ENCODE peak calls at places on chromosomes 1 and 21, in six cellular contexts. B is HL-60; W is stomach; G is bronchial epithelial cell; J is psoas muscle; O is activated CD8-positive, alpha-beta T cell treated with anti-CD3 and anti-CD28 coated beads for 36 hours. K is an unnamed sample.
A peak's percentile ranks its signal among the peaks of the same experiment; 100 is the strongest.

GRCh38 chr1:116434849-116435248 is 61.8 kb downstream of the ATP1A1 start:
- DNase-seq in B (no peak), W (no peak), G (no peak), J (no peak), O (no peak), K (no peak)

GRCh38 chr1:3530086-3530930 is 75.8 kb downstream of the ARHGEF16 start:
- DNase-seq in B (no peak), W (peak; percentile 64), G (no peak), J (no peak), O (no peak), K (no peak)

GRCh38 chr1:196462101-196462500 is 146.1 kb downstream of the KCNT2 start:
- DNase-seq in B (no peak), W (no peak), G (peak; percentile 11), J (no peak), O (no peak), K (no peak)

GRCh38 chr1:57307382-57307781 is 116.5 kb downstream of the DAB1 start:
- DNase-seq in B (peak; percentile 16), W (no peak), G (peak; percentile 42), J (no peak), O (peak; percentile 66), K (no peak)

GRCh38 chr1:231636157-231636556 is 9.6 kb downstream of the DISC1 start:
- DNase-seq in B (no peak), W (no peak), G (peak; percentile 60), J (no peak), O (no peak), K (no peak)

GRCh38 chr1:166902279-166902678 is 26.2 kb upstream of the TADA1 start:
- DNase-seq in B (peak; percentile 89), W (no peak), G (peak; percentile 92), J (no peak), O (no peak), K (no peak)

GRCh38 chr1:4071675-4072074 is 171.6 kb upstream of the C1orf174 start:
- DNase-seq in B (no peak), W (no peak), G (no peak), J (no peak), O (no peak), K (no peak)

GRCh38 chr21:27067226-27067625 is 100.3 kb upstream of the ADAMTS5 start:
- DNase-seq in B (no peak), W (no peak), G (no peak), J (no peak), O (no peak), K (no peak)

DNA sequence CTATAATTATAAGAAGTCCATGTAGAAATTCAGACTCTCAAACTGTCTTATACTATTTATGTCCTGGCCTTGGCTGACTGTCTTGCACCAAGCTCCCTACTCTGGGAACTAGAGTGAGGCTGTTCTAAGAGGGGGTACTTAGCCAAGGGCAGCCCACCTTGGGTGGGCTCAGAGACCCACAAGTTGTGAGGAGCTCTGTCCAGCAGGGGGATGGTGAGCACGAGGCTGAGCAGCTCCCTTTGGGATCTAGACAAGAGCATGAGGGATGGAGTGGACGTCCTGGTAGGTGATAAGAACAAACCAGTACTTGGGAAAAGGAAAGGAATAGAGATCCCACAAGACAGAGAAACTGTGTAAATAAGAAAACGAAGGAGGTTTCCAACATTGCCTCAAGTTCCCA is 127.1 kb upstream of the SLC44A3 start:
- DNase-seq in B (no peak), W (no peak), G (no peak), J (no peak), O (no peak), K (no peak)
- TF ChIP-seq CTCF in B (no peak), W (no peak), G (peak; percentile 4), J (no peak), O (no peak), K (no peak)

DNA sequence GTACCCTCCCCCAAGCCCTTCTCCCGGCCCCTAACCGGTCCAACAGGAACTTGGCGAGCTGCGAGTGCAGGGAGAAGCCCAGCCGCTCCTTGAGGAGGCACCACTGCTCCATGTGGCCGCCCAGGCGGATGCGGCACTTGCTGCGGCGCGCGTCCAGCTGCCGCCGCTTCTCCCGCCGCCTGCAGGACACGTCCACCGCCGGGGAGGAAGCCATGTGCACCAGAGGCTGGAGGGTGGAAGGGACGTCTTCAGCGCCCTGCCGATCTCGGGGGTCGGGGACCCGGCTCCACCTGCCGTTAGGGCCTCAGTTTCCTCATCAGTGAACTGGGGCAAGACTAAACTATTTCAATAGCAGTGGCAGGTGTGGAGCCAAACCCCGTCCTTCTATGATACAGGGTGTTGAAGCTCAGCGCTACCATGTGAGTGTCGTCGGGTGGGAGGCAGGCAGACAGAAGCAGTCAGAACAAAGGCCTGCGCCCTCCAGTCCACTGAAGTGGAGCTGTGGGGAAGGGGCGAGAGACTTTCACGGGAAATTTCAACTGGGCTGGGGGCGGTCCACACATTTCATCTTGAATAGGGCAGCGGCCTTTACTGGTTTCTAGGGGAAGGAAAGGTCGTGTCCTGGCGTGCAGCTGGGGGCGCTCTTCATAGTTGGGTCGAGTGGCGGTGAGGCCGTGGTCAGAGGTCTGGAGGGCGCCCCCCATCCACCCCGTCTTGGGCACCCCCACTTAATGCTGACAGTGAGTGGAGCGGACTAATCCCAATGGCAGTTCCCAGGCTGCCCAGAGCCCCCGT is 592 bp downstream of the ZNF692 start:
- DNase-seq in B (no peak), W (peak; percentile 85), G (peak; percentile 60), J (peak; percentile 70), O (peak; percentile 43), K (no peak)
- TF ChIP-seq CTCF in B (peak; percentile 45), W (peak; percentile 23), G (peak; percentile 65), J (peak; percentile 35), O (peak; percentile 64), K (peak; percentile 58)

GRCh38 chr1:184311580-184311979 is 75.2 kb upstream of the C1orf21 start:
- DNase-seq in B (no peak), W (no peak), G (no peak), J (no peak), O (no peak), K (no peak)

GRCh38 chr1:184315254-184315653 is 71.6 kb upstream of the C1orf21 start:
- DNase-seq in B (no peak), W (no peak), G (no peak), J (no peak), O (no peak), K (no peak)

DNA sequence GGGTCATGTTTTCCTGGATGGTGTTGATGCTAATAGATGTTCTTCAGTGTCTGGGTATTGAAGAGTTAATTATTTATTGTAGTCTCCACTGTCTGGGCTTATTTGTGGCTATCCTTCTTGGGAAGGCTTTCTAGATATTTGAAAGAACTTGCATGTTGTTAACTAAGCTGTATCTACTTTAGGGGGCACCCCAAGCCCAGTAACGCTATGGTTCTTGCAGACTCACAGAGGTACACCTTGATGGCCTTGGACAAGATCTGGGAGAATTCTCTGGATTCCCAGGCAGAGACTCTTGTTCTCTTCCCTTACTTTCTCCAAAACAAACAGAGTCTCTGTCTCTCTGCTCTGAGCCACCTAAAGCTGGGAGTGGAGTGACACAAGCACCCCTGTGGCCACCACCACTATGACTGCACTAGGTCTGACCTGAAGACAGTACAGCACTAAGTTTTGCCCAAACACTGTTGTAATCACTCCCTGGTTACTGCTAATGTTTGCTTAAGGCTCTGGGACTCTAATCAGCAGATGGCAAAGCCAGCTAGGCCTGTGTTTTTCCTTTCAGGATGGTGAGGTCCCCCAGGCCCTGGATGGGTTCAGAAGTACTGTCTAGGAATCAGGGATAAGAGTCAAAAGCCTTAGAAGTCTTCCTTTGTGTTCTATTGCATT is 76.5 kb upstream of the C1orf21 start:
- DNase-seq in B (no peak), W (no peak), G (no peak), J (no peak), O (peak; percentile 11), K (no peak)
- TF ChIP-seq CTCF in B (no peak), W (no peak), G (no peak), J (peak; percentile 19), O (no peak), K (no peak)

GRCh38 chr1:234065794-234066447 is 161.4 kb downstream of the SLC35F3 start:
- DNase-seq in B (peak; percentile 43), W (peak; percentile 86), G (peak; percentile 50), J (peak; percentile 50), O (peak; percentile 86), K (peak; percentile 44)

GRCh38 chr1:234067584-234067983 is 163.1 kb downstream of the SLC35F3 start:
- DNase-seq in B (no peak), W (no peak), G (no peak), J (no peak), O (no peak), K (no peak)

GRCh38 chr1:234072793-234073192 is 168.3 kb downstream of the SLC35F3 start:
- DNase-seq in B (no peak), W (no peak), G (no peak), J (no peak), O (no peak), K (no peak)

DNA sequence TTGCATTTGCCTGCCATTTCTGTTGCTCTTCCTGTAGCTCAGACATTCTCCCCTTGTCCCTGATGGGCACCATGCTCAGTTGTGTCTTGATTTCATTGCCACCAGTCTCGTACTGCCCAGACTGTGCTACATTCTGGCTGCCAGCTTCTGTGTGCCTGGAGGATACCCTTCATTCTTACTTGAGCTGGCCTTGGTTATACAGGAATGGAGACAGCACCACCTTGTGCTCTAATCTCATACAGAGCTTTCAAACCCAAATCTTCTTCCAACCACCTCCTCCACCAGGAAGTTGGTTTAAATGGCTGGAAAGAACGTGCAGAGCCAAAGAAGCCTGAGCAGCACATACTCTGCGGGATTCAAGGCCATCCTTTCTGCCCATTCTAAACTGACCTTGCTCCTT is 165.3 kb downstream of the SLC35F3 start:
- DNase-seq in B (no peak), W (no peak), G (peak; percentile 17), J (no peak), O (no peak), K (no peak)
- TF ChIP-seq CTCF in B (no peak), W (no peak), G (peak; percentile 13), J (no peak), O (no peak), K (peak; percentile 38)

GRCh38 chr21:33760641-33761103 is 118.4 kb downstream of the ITSN1 start:
- DNase-seq in B (no peak), W (no peak), G (no peak), J (no peak), O (no peak), K (no peak)
- TF ChIP-seq CTCF in B (no peak), W (no peak), G (no peak), J (no peak), O (no peak), K (no peak)

DNA sequence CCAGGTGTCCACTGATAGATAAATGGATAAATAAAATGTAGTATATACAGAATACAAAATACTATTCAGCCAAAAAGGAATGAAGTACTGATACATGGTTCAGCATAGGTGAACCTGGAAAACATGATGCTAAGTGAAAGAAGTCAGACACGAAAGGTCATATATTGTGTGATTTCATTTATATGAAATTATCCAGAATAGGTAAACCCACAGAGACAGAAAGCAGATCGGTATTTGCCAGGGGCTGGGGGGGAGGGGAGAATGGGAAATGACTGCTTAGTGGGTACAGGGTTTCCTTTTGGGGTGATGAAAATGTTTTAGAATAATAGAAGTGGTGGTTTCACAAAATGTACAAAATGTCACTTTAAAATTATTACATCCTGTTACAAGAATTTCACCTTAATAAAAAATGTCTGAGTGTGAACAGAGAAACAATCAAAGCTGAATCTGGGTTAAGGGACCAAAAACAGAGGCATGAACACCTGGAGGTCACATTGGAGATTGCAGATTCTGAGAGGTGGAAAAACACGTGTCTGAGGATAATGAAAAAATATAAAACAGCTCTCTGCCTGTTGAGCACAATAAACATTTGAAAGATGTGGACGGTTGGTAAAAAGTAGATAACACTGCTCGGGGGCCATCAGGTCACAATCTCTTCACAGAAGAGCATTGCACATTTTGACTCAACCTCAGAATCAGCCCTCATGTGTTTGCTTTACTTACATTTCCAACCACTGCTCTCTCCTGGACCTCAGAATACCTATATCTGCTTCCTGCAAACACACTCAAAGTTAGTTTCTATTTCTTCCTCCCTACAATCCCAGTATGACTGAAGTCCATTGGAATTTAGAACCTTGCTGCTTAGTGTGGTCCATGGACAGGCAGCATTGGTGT is 3.3 kb downstream of the SLAMF6 start:
- DNase-seq in B (no peak), W (no peak), G (peak; percentile 57), J (no peak), O (peak; percentile 73), K (no peak)
- TF ChIP-seq CTCF in B (no peak), W (no peak), G (no peak), J (no peak), O (peak; percentile 39), K (no peak)